ENCODE peak calls at places on chromosomes 12 and 14, in nine cellular contexts. R is heart right ventricle, T is Caco-2, U is heart left ventricle, O is Peyer's patch, D is cardiac muscle cell, K is uterus, H is keratinocyte, W is bronchial epithelial cell. S is an unnamed sample.

GRCh38 chr12:117486840-117487659 is 125.6 kb upstream of the NOS1 start:
- DNase-seq in R (no peak), T (no peak), U (no peak), O (no peak), D (no peak), K (no peak), H (no peak), W (peak; percentile 3), S (no peak)

GRCh38 chr12:132405742-132406251 is 76.4 kb upstream of the GALNT9 start:
- DNase-seq in R (no peak), T (no peak), U (no peak), O (no peak), D (no peak), K (no peak), H (no peak), W (no peak), S (no peak)

GRCh38 chr12:69431604-69432222 is 38.5 kb upstream of the FRS2 start:
- DNase-seq in R (no peak), T (no peak), U (no peak), O (no peak), D (no peak), K (no peak), H (no peak), W (no peak), S (no peak)

GRCh38 chr12:17204289-17205054 is 598.5 kb upstream of the LMO3 start:
- DNase-seq in R (no peak), T (no peak), U (no peak), O (no peak), D (no peak), K (no peak), H (no peak), W (no peak), S (no peak)

GRCh38 chr14:85587152-85587697 is 57.3 kb downstream of the FLRT2 start:
- DNase-seq in R (no peak), T (no peak), U (no peak), O (no peak), D (peak; percentile 58), K (no peak), H (no peak), W (peak; percentile 84), S (no peak)

GRCh38 chr14:64637735-64638473 is 66.3 kb upstream of the PLEKHG3 start:
- DNase-seq in R (no peak), T (no peak), U (no peak), O (no peak), D (peak; percentile 73), K (peak; percentile 2), H (no peak), W (peak; percentile 23), S (no peak)

GRCh38 chr12:123896786-123897185 is 75.8 kb downstream of the CCDC92 start:
- DNase-seq in R (no peak), T (no peak), U (no peak), O (no peak), D (peak; percentile 78), K (peak; percentile 31), H (no peak), W (no peak), S (no peak)

GRCh38 chr12:47079894-47080724 is at the start of gene AMIGO2:
- DNase-seq in R (peak; percentile 75), T (no peak), U (peak; percentile 69), O (peak; percentile 69), D (peak; percentile 79), K (peak; percentile 70), H (no peak), W (peak; percentile 52), S (no peak)

GRCh38 chr12:530871-531270 is 71.1 kb downstream of the B4GALNT3 start:
- DNase-seq in R (no peak), T (no peak), U (no peak), O (no peak), D (no peak), K (no peak), H (no peak), W (no peak), S (peak; percentile 49)

GRCh38 chr14:99395904-99396530 is 84.6 kb downstream of the SETD3 start:
- DNase-seq in R (no peak), T (no peak), U (no peak), O (no peak), D (peak; percentile 49), K (no peak), H (no peak), W (peak; percentile 72), S (no peak)

GRCh38 chr12:32084017-32084688 is 22.5 kb upstream of the BICD1 start:
- DNase-seq in R (no peak), T (no peak), U (no peak), O (no peak), D (no peak), K (no peak), H (no peak), W (no peak), S (peak; percentile 21)

GRCh38 chr12:3456809-3457208 is 34.2 kb upstream of the PRMT8 start:
- DNase-seq in R (no peak), T (no peak), U (no peak), O (no peak), D (no peak), K (no peak), H (no peak), W (no peak), S (peak; percentile 72)

GRCh38 chr12:6614513-6615177 is 7.5 kb upstream of the CHD4 start:
- DNase-seq in R (no peak), T (no peak), U (no peak), O (no peak), D (no peak), K (no peak), H (no peak), W (no peak), S (no peak)
- TF ChIP-seq CTCF in R (no peak), T (no peak), U (no peak), O (no peak), D (peak; percentile 4), K (no peak), H (peak; percentile 45), W (peak; percentile 36), S (peak; percentile 38)

GRCh38 chr14:102938191-102938590 is 15.7 kb downstream of the AMN start:
- DNase-seq in R (no peak), T (no peak), U (no peak), O (no peak), D (no peak), K (no peak), H (no peak), W (no peak), S (no peak)

GRCh38 chr14:102939329-102939728 is 16.9 kb downstream of the AMN start:
- DNase-seq in R (no peak), T (no peak), U (no peak), O (no peak), D (no peak), K (no peak), H (no peak), W (no peak), S (no peak)

GRCh38 chr14:102939820-102940561 is 17.5 kb downstream of the AMN start:
- DNase-seq in R (no peak), T (no peak), U (no peak), O (peak; percentile 52), D (no peak), K (no peak), H (no peak), W (peak; percentile 20), S (no peak)

GRCh38 chr14:102935756-102936155 is 13.3 kb downstream of the AMN start:
- DNase-seq in R (no peak), T (no peak), U (no peak), O (no peak), D (no peak), K (no peak), H (no peak), W (no peak), S (no peak)

GRCh38 chr14:102937331-102938175 is 15.1 kb downstream of the AMN start:
- DNase-seq in R (no peak), T (no peak), U (no peak), O (no peak), D (no peak), K (no peak), H (no peak), W (no peak), S (no peak)
- H3K36me3 ChIP-seq in R (no peaks in the 10 kb centered on the region), T (no peaks in the 10 kb centered on the region), U (peaks cover 17% of the 10 kb centered on the region), O (peaks cover 72% of the 10 kb centered on the region), D (peaks cover 10% of the 10 kb centered on the region), K (no peaks in the 10 kb centered on the region), H (peaks cover 13% of the 10 kb centered on the region), W (peaks cover 24% of the 10 kb centered on the region), S (peaks cover 30% of the 10 kb centered on the region)

GRCh38 chr12:26863515-26863914 is 30.5 kb upstream of the ITPR2 start:
- DNase-seq in R (no peak), T (no peak), U (no peak), O (no peak), D (peak; percentile 8), K (no peak), H (no peak), W (peak; percentile 28), S (peak; percentile 45)
- TF ChIP-seq CTCF in R (no peak), T (peak; percentile 37), U (no peak), O (no peak), D (peak; percentile 31), K (no peak), H (peak; percentile 28), W (peak; percentile 39), S (peak; percentile 37)

GRCh38 chr12:55698965-55699364 is 8.7 kb downstream of the ITGA7 start:
- DNase-seq in R (no peak), T (no peak), U (no peak), O (no peak), D (no peak), K (peak; percentile 7), H (no peak), W (no peak), S (no peak)

GRCh38 chr12:55696796-55697462 is 10.8 kb downstream of the ITGA7 start:
- DNase-seq in R (no peak), T (no peak), U (no peak), O (no peak), D (no peak), K (peak; percentile 11), H (no peak), W (no peak), S (no peak)

GRCh38 chr12:55697686-55698085 is 10.0 kb downstream of the ITGA7 start:
- DNase-seq in R (no peak), T (no peak), U (no peak), O (no peak), D (no peak), K (peak; percentile 5), H (no peak), W (no peak), S (no peak)

GRCh38 chr12:55699471-55700055 is 8.1 kb downstream of the ITGA7 start:
- DNase-seq in R (no peak), T (no peak), U (no peak), O (no peak), D (no peak), K (no peak), H (no peak), W (no peak), S (no peak)

DNA sequence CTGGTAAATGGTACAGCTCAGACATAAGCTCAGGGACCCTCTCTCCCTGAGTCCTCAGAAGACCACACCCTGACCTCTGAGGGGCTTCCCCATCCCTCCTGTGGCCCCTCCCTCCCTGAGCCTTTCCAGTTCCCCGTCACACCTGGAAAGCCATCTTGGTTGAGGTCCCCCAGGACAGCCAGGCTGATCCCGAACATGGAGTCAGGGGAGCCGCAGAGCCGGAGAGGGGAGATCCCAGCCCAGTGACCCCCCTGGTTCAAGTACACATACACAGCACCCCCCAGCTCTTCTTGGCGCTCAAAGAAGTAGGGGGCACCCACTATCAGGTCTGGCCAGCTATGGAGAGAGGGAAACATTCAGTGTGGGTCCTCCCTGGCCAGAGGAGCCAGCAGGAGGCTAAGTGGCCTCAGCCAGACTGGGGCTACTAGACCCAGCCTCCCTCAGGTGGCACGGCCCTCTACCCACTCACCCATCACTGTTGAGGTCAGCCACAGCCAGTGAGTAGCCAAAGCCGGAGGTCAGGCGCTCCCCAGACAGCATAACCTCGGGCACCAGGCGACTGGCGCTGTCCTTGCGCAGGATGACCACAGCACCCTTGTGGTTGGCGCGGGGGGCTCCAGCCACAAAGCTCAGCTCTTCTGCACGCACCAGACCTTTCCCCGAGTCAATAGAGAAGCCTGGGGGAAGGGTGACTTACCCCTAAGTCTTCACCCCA is 9.3 kb downstream of the ITGA7 start:
- DNase-seq in R (no peak), T (no peak), U (no peak), O (no peak), D (no peak), K (peak; percentile 11), H (no peak), W (no peak), S (no peak)
- H3K36me3 ChIP-seq in R (no peaks in the 10 kb centered on the region), T (no peaks in the 10 kb centered on the region), U (no peaks in the 10 kb centered on the region), O (no peaks in the 10 kb centered on the region), D (peaks cover 20% of the 10 kb centered on the region), K (no peaks in the 10 kb centered on the region), H (no peaks in the 10 kb centered on the region), W (no peaks in the 10 kb centered on the region), S (peaks cover 3% of the 10 kb centered on the region)